ENCODE peak calls at places on chromosomes 13 and 19, in seven cellular contexts. C, R, E, J, H, X and K are unnamed samples.

GRCh38 chr13:30157616-30157993 is 149.7 kb downstream of the KATNAL1 start:
- DNase-seq in C (peak), R (no peak), E (no peak), J (no peak), H (no peak), X (no peak), K (no peak)

GRCh38 chr19:17654993-17655392 is 33.2 kb downstream of the UNC13A start:
- DNase-seq in C (no peak), R (peak), E (no peak), J (no peak), H (no peak), X (peak), K (no peak)

GRCh38 chr19:58182577-58182988 is 278 bp upstream of the ZNF274 start:
- DNase-seq in C (no peak), R (no peak), E (no peak), J (no peak), H (no peak), X (peak), K (peak)

GRCh38 chr19:32748497-32748896 is 28.9 kb downstream of the TDRD12 start:
- DNase-seq in C (no peak), R (no peak), E (peak), J (no peak), H (no peak), X (no peak), K (no peak)

GRCh38 chr19:5990289-5990797 is 12.4 kb upstream of the RANBP3 start:
- DNase-seq in C (no peak), R (no peak), E (no peak), J (no peak), H (no peak), X (no peak), K (no peak)

GRCh38 chr19:6516018-6516658 is 14.0 kb upstream of the TUBB4A start:
- DNase-seq in C (peak), R (peak), E (peak), J (peak), H (peak), X (peak), K (peak)

GRCh38 chr13:23750383-23751121 is 138.6 kb downstream of the MIPEP start:
- DNase-seq in C (no peak), R (no peak), E (no peak), J (peak), H (no peak), X (no peak), K (no peak)

GRCh38 chr19:33388817-33389573 is 15.5 kb downstream of the CEBPG start:
- DNase-seq in C (peak), R (peak), E (no peak), J (no peak), H (no peak), X (no peak), K (no peak)

GRCh38 chr19:10000171-10000826 is 10.0 kb downstream of the COL5A3 start:
- DNase-seq in C (peak), R (no peak), E (peak), J (peak), H (peak), X (peak), K (peak)

GRCh38 chr19:36152061-36152885 is at the start of gene COX7A1:
- DNase-seq in C (peak), R (no peak), E (no peak), J (no peak), H (no peak), X (no peak), K (no peak)

GRCh38 chr13:51370116-51370515 is 30.6 kb downstream of the SERPINE3 start:
- DNase-seq in C (no peak), R (no peak), E (no peak), J (peak), H (no peak), X (no peak), K (no peak)

GRCh38 chr19:32227561-32228165 is 117.7 kb upstream of the ZNF507 start:
- DNase-seq in C (no peak), R (no peak), E (no peak), J (no peak), H (no peak), X (no peak), K (no peak)

GRCh38 chr13:99895999-99896695 is 75.4 kb downstream of the ZIC5 start:
- DNase-seq in C (no peak), R (peak), E (no peak), J (no peak), H (peak), X (no peak), K (no peak)

GRCh38 chr19:2661615-2662014 is 40.9 kb downstream of the GNG7 start:
- DNase-seq in C (no peak), R (no peak), E (no peak), J (no peak), H (no peak), X (no peak), K (no peak)

GRCh38 chr13:92745233-92745632 is 481.4 kb upstream of the GPC6 start:
- DNase-seq in C (no peak), R (no peak), E (no peak), J (no peak), H (no peak), X (no peak), K (no peak)

GRCh38 chr19:13014101-13014920 is 19.0 kb downstream of the NFIX start:
- DNase-seq in C (peak), R (no peak), E (no peak), J (no peak), H (no peak), X (no peak), K (no peak)

GRCh38 chr13:112445411-112446271 is 69.5 kb downstream of the SPACA7 start:
- DNase-seq in C (peak), R (peak), E (no peak), J (no peak), H (no peak), X (peak), K (no peak)

GRCh38 chr19:41753936-41754529 is 1.3 kb upstream of the CEACAM6 start:
- DNase-seq in C (no peak), R (no peak), E (peak), J (peak), H (peak), X (peak), K (peak)

GRCh38 chr19:41754596-41754995 is 734 bp upstream of the CEACAM6 start:
- DNase-seq in C (no peak), R (no peak), E (no peak), J (no peak), H (no peak), X (no peak), K (no peak)

GRCh38 chr19:41755328-41755913 is at the start of gene CEACAM6:
- DNase-seq in C (no peak), R (no peak), E (no peak), J (no peak), H (no peak), X (peak), K (peak)

GRCh38 chr19:41753159-41753558 is 2.2 kb upstream of the CEACAM6 start:
- DNase-seq in C (peak), R (peak), E (peak), J (no peak), H (peak), X (peak), K (peak)

GRCh38 chr19:41758846-41759245 is 3.5 kb downstream of the CEACAM6 start:
- DNase-seq in C (no peak), R (no peak), E (no peak), J (no peak), H (no peak), X (no peak), K (no peak)
- H3K4me3 ChIP-seq in C (no peak), R (no peak), E (no peak), J (no peak), H (no peak), X (no peak), K (peak)

DNA sequence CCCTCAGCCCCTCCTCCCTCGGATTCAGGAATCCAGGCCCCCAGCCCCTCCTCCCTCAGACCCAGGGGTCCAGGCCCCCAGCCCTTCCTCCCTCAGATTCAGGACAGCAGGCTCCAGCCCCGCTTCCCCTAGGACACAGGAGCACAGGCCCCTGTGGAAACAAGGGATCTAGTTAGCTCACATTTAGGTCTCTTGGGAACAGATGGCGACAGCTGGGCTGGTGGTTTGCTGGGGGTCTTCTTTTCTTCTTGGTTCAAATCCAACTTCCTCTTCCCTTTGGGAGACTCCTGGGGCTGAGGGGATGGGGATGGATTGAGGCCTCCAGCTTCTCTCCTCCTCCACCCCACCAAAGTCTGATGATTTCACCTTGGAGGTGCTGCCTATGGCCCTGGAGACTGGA is 19.6 kb downstream of the ZNF575 start:
- DNase-seq in C (no peak), R (no peak), E (no peak), J (no peak), H (no peak), X (no peak), K (no peak)
- H3K4me3 ChIP-seq in C (no peak), R (no peak), E (no peak), J (no peak), H (no peak), X (no peak), K (no peak)

GRCh38 chr13:27522847-27523246 is 72.5 kb upstream of the MTIF3 start:
- DNase-seq in C (no peak), R (no peak), E (no peak), J (no peak), H (no peak), X (no peak), K (peak)
- H3K4me3 ChIP-seq in C (no peak), R (no peak), E (no peak), J (no peak), H (no peak), X (no peak), K (no peak)

DNA sequence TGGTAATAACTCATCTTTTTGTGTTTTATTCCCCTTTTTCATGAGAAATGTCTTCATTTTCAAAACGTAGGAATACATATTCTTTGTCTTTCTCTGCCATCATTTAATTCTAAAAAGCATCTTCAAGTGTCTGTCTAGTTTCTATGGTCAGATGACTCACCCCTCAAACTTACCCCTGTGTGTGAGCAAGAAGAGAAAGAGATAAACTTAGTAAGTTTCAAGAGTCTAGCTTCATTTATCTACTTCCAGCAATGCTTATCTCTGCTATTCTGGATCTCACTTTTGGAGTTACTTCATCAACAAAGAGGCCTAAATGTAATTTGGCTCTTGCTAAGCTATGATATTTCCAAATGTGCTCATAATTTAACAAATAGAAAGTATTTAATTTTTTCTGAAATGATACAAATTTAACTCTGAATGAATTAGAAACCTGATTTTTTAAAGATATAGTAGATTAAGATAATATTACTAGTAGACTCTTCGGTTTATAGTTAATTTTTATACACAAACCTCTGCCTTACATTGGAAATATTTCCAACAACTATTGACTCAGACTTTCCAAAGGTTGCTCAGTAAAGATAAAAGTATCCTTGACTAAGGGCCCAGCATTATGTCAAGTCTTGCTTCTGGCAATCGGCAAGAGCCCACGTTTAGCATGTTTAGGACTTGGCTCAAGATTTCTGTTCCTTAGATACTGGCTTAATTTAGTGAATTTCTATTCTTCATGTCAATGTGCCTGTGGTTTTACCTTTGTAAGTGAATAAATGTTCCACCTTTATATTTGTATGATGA is 1511.0 kb upstream of the SLC10A2 start:
- DNase-seq in C (no peak), R (no peak), E (no peak), J (peak), H (no peak), X (no peak), K (no peak)
- H3K4me3 ChIP-seq in C (no peak), R (no peak), E (no peak), J (no peak), H (no peak), X (no peak), K (no peak)

DNA sequence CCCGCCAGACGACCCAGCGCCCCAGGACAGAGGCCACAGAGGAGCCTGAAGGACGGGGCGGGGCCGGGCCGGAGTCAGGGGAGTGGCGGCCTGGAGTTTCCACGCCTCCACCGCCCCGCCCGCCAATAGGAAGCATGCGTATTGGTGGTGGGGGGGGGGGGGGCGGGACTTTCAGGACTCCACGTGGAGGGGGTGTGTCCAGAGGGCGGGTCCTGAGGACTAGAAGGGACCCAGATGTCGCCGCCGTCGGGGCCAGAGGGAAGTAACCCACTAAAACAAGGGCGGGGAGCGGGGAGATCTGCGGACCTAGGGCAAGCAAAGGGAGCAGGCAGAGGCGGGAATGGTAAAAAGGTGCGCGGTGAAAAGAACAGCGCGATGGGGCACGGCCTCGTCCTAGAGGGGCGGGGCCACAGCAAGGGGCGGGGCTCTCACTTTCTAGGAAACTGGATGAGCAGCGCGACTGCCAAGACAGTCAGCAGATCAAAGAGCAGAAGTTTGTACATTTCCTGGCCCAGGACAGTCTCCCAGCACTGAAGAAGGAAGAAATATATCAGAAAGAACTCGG is 2.8 kb upstream of the LENG1 start:
- DNase-seq in C (peak), R (peak), E (peak), J (peak), H (no peak), X (peak), K (peak)
- H3K4me3 ChIP-seq in C (peak), R (no peak), E (no peak), J (peak), H (no peak), X (peak), K (peak)

GRCh38 chr13:110304256-110304655 is 2.7 kb downstream of the COL4A1 start:
- DNase-seq in C (no peak), R (no peak), E (no peak), J (peak), H (no peak), X (no peak), K (no peak)

GRCh38 chr13:110305949-110306339 is 1.0 kb downstream of the COL4A1 start:
- DNase-seq in C (no peak), R (no peak), E (no peak), J (no peak), H (no peak), X (no peak), K (no peak)

GRCh38 chr13:110305544-110305943 is 1.4 kb downstream of the COL4A1 start:
- DNase-seq in C (no peak), R (no peak), E (no peak), J (no peak), H (no peak), X (no peak), K (no peak)

GRCh38 chr13:110303644-110304043 is 3.3 kb downstream of the COL4A1 start:
- DNase-seq in C (no peak), R (no peak), E (no peak), J (no peak), H (no peak), X (no peak), K (no peak)

DNA sequence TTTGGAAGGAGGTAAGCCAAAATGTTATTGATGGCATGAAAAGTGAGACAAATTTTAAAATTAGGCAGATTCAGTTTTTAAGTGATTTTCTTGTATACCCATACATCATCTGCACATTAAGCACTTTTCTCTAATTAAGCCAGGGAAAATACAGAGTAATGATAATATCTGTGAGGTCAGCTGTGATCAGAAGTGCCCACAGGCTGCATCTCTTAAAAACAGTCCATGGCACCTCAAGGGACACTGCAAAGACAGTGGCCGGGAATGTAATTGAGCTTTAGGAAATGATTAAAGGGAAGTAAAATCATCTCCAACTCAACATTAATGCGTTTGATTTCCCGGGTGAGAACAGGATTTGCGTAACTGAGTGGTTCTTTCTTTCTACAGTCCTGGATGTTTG is 2.0 kb downstream of the COL4A1 start:
- DNase-seq in C (no peak), R (no peak), E (no peak), J (no peak), H (no peak), X (no peak), K (no peak)
- H3K4me3 ChIP-seq in C (no peak), R (no peak), E (no peak), J (peak), H (no peak), X (peak), K (no peak)